ENCODE peak calls at places on chromosome 21, in ten cellular contexts. W is MCF 10A, Q is brain microvascular endothelial cell, K is ascending aorta, T is HFF-Myc, X is psoas muscle, O is endodermal cell, S is ovary, U is H1, Z is fibroblast of mammary gland. Y is an unnamed sample.

GRCh38 chr21:35138665-35139381 is 89.7 kb upstream of the RUNX1 start:
- DNase-seq in W (peak), Q (peak), K (no peak), T (no peak), X (no peak), O (no peak), S (no peak), U (no peak), Z (peak), Y (no peak)

GRCh38 chr21:44426663-44427191 is 28.6 kb upstream of the LRRC3 start:
- DNase-seq in W (no peak), Q (no peak), K (no peak), T (no peak), X (no peak), O (peak), S (no peak), U (no peak), Z (no peak), Y (no peak)

GRCh38 chr21:35479529-35479928 is 430.4 kb upstream of the RUNX1 start:
- DNase-seq in W (no peak), Q (no peak), K (no peak), T (no peak), X (no peak), O (no peak), S (no peak), U (no peak), Z (no peak), Y (no peak)

GRCh38 chr21:40047211-40047610 is 180.0 kb downstream of the PCP4 start:
- DNase-seq in W (no peak), Q (no peak), K (no peak), T (no peak), X (no peak), O (no peak), S (no peak), U (no peak), Z (no peak), Y (no peak)

GRCh38 chr21:16775056-16775455 is 737.8 kb upstream of the CXADR start:
- DNase-seq in W (no peak), Q (no peak), K (no peak), T (no peak), X (no peak), O (no peak), S (no peak), U (no peak), Z (no peak), Y (no peak)

GRCh38 chr21:35062016-35062415 is 12.9 kb upstream of the RUNX1 start:
- DNase-seq in W (no peak), Q (no peak), K (no peak), T (no peak), X (no peak), O (no peak), S (no peak), U (no peak), Z (no peak), Y (no peak)

GRCh38 chr21:27678511-27678910 is 711.6 kb upstream of the ADAMTS5 start:
- DNase-seq in W (no peak), Q (no peak), K (no peak), T (no peak), X (no peak), O (no peak), S (no peak), U (no peak), Z (no peak), Y (no peak)

GRCh38 chr21:43931454-43931853 is 66.4 kb downstream of the AGPAT3 start:
- DNase-seq in W (no peak), Q (no peak), K (no peak), T (no peak), X (no peak), O (no peak), S (no peak), U (no peak), Z (no peak), Y (no peak)

GRCh38 chr21:25079053-25079452 is 528.2 kb downstream of the MRPL39 start:
- DNase-seq in W (no peak), Q (no peak), K (no peak), T (no peak), X (no peak), O (no peak), S (no peak), U (no peak), Z (no peak), Y (no peak)

GRCh38 chr21:36104306-36105300 is 30.3 kb upstream of the CBR3 start:
- DNase-seq in W (peak), Q (peak), K (no peak), T (no peak), X (peak), O (peak), S (peak), U (peak), Z (peak), Y (no peak)

GRCh38 chr21:35559128-35559831 is 501.0 kb downstream of the SETD4 start:
- DNase-seq in W (peak), Q (peak), K (no peak), T (peak), X (no peak), O (no peak), S (no peak), U (no peak), Z (peak), Y (no peak)

GRCh38 chr21:38467911-38468310 is 30.4 kb downstream of the ERG start:
- DNase-seq in W (no peak), Q (no peak), K (no peak), T (no peak), X (no peak), O (peak), S (no peak), U (no peak), Z (no peak), Y (no peak)

GRCh38 chr21:29347274-29347681 is 48.6 kb downstream of the BACH1 start:
- DNase-seq in W (no peak), Q (no peak), K (no peak), T (no peak), X (no peak), O (no peak), S (no peak), U (no peak), Z (no peak), Y (no peak)

GRCh38 chr21:31837613-31838390 is 35.0 kb upstream of the HUNK start:
- DNase-seq in W (no peak), Q (no peak), K (no peak), T (no peak), X (no peak), O (no peak), S (no peak), U (no peak), Z (no peak), Y (no peak)

GRCh38 chr21:45145146-45145545 is 70.8 kb downstream of the ADARB1 start:
- DNase-seq in W (no peak), Q (no peak), K (no peak), T (no peak), X (no peak), O (peak), S (no peak), U (no peak), Z (no peak), Y (no peak)

GRCh38 chr21:29372063-29372802 is 73.5 kb downstream of the BACH1 start:
- DNase-seq in W (peak), Q (peak), K (no peak), T (peak), X (no peak), O (peak), S (peak), U (peak), Z (peak), Y (no peak)

GRCh38 chr21:44456915-44457736 is 1.8 kb downstream of the LRRC3 start:
- DNase-seq in W (no peak), Q (no peak), K (no peak), T (no peak), X (no peak), O (no peak), S (no peak), U (no peak), Z (no peak), Y (no peak)

GRCh38 chr21:20259035-20259867 is 739.0 kb upstream of the NCAM2 start:
- DNase-seq in W (no peak), Q (no peak), K (no peak), T (no peak), X (no peak), O (no peak), S (no peak), U (no peak), Z (no peak), Y (no peak)

GRCh38 chr21:38623552-38623951 is 125.3 kb upstream of the ERG start:
- DNase-seq in W (no peak), Q (no peak), K (no peak), T (no peak), X (no peak), O (no peak), S (no peak), U (no peak), Z (no peak), Y (no peak)

GRCh38 chr21:45015469-45015860 is 58.9 kb upstream of the ADARB1 start:
- DNase-seq in W (no peak), Q (no peak), K (peak), T (no peak), X (no peak), O (no peak), S (no peak), U (no peak), Z (no peak), Y (no peak)

GRCh38 chr21:14382486-14382834 is 486 bp downstream of the HSPA13 start:
- DNase-seq in W (peak), Q (peak), K (no peak), T (peak), X (no peak), O (no peak), S (no peak), U (no peak), Z (peak), Y (no peak)

GRCh38 chr21:25887646-25888321 is 153.0 kb downstream of the GABPA start:
- DNase-seq in W (no peak), Q (no peak), K (no peak), T (no peak), X (no peak), O (no peak), S (no peak), U (no peak), Z (no peak), Y (no peak)

GRCh38 chr21:26632691-26633090 is 59.6 kb upstream of the CYYR1 start:
- DNase-seq in W (no peak), Q (no peak), K (no peak), T (no peak), X (no peak), O (no peak), S (no peak), U (no peak), Z (no peak), Y (no peak)

GRCh38 chr21:46161180-46161799 is 5.9 kb upstream of the FTCD start:
- DNase-seq in W (no peak), Q (no peak), K (no peak), T (no peak), X (peak), O (no peak), S (no peak), U (peak), Z (no peak), Y (peak)

GRCh38 chr21:39444406-39445145 is 1.0 kb downstream of the LCA5L start:
- DNase-seq in W (peak), Q (peak), K (no peak), T (no peak), X (no peak), O (peak), S (no peak), U (no peak), Z (peak), Y (no peak)

GRCh38 chr21:37006521-37007291 is at the start of gene RIPPLY3:
- DNase-seq in W (no peak), Q (no peak), K (no peak), T (no peak), X (no peak), O (peak), S (no peak), U (peak), Z (no peak), Y (no peak)

GRCh38 chr21:43957629-43958362 is 54.3 kb upstream of the TRAPPC10 start:
- DNase-seq in W (no peak), Q (no peak), K (no peak), T (no peak), X (peak), O (no peak), S (no peak), U (no peak), Z (no peak), Y (no peak)

GRCh38 chr21:31999810-32000468 is 127.1 kb downstream of the HUNK start:
- DNase-seq in W (no peak), Q (no peak), K (no peak), T (no peak), X (no peak), O (no peak), S (no peak), U (no peak), Z (no peak), Y (no peak)

GRCh38 chr21:44970766-44971671 is 31.2 kb downstream of the SLX9 start:
- DNase-seq in W (no peak), Q (no peak), K (no peak), T (no peak), X (no peak), O (no peak), S (no peak), U (no peak), Z (no peak), Y (no peak)

GRCh38 chr21:28066051-28066450 is 926.6 kb downstream of the LTN1 start:
- DNase-seq in W (no peak), Q (no peak), K (no peak), T (no peak), X (no peak), O (no peak), S (no peak), U (no peak), Z (peak), Y (no peak)

GRCh38 chr21:28712396-28712795 is 280.3 kb downstream of the LTN1 start:
- DNase-seq in W (no peak), Q (no peak), K (no peak), T (no peak), X (no peak), O (no peak), S (no peak), U (no peak), Z (peak), Y (no peak)

GRCh38 chr21:45078877-45079281 is 4.5 kb downstream of the ADARB1 start:
- DNase-seq in W (peak), Q (peak), K (no peak), T (no peak), X (no peak), O (no peak), S (no peak), U (no peak), Z (peak), Y (no peak)

GRCh38 chr21:44898851-44899767 is 21.6 kb downstream of the ITGB2 start:
- DNase-seq in W (no peak), Q (no peak), K (no peak), T (no peak), X (peak), O (no peak), S (no peak), U (no peak), Z (no peak), Y (no peak)

GRCh38 chr21:21396424-21396823 is 398.2 kb downstream of the NCAM2 start:
- DNase-seq in W (no peak), Q (no peak), K (no peak), T (no peak), X (no peak), O (no peak), S (no peak), U (no peak), Z (no peak), Y (no peak)

GRCh38 chr21:26280715-26281310 is 110.2 kb upstream of the APP start:
- DNase-seq in W (peak), Q (no peak), K (no peak), T (peak), X (no peak), O (peak), S (no peak), U (no peak), Z (peak), Y (no peak)

GRCh38 chr21:27841084-27841483 is 874.2 kb upstream of the ADAMTS5 start:
- DNase-seq in W (no peak), Q (no peak), K (no peak), T (no peak), X (no peak), O (no peak), S (no peak), U (no peak), Z (no peak), Y (no peak)

GRCh38 chr21:15837603-15838002 is 107.8 kb downstream of the USP25 start:
- DNase-seq in W (peak), Q (no peak), K (no peak), T (no peak), X (no peak), O (no peak), S (no peak), U (no peak), Z (peak), Y (no peak)

GRCh38 chr21:22573834-22574233 is 1575.6 kb downstream of the NCAM2 start:
- DNase-seq in W (no peak), Q (no peak), K (no peak), T (no peak), X (no peak), O (no peak), S (no peak), U (no peak), Z (no peak), Y (no peak)

DNA sequence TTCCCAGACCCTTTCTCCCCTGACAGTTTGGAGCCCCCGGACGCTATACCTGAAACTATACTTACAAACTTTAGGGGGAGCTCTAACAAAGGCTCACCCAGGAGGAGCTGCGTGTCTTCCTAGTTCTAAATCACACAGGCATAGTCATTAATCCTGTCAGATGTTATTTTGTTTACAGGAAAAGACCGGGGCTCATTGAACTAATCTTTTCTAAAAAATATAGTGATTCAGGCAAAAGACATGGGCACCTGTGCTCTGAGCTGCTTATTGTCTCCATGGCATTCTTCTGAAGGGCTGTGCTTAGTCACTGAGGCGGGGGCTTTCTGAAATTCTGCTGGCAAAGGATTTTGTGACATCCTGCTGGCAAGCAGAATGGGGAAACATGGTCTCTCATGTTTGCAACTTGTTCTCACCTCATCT is 1577.0 kb downstream of the NCAM2 start:
- DNase-seq in W (peak), Q (no peak), K (no peak), T (no peak), X (no peak), O (peak), S (no peak), U (peak), Z (no peak), Y (no peak)
- TF ChIP-seq CTCF in W (peak), Q (peak), K (peak), T (no peak), X (no peak), O (peak), S (no peak), U (peak), Z (no peak), Y (no peak)

GRCh38 chr21:42503711-42504110 is 7.7 kb upstream of the RSPH1 start:
- DNase-seq in W (no peak), Q (no peak), K (no peak), T (no peak), X (no peak), O (no peak), S (no peak), U (no peak), Z (no peak), Y (no peak)
- TF ChIP-seq CTCF in W (no peak), Q (no peak), K (no peak), T (no peak), X (no peak), O (no peak), S (no peak), U (no peak), Z (no peak), Y (no peak)

DNA sequence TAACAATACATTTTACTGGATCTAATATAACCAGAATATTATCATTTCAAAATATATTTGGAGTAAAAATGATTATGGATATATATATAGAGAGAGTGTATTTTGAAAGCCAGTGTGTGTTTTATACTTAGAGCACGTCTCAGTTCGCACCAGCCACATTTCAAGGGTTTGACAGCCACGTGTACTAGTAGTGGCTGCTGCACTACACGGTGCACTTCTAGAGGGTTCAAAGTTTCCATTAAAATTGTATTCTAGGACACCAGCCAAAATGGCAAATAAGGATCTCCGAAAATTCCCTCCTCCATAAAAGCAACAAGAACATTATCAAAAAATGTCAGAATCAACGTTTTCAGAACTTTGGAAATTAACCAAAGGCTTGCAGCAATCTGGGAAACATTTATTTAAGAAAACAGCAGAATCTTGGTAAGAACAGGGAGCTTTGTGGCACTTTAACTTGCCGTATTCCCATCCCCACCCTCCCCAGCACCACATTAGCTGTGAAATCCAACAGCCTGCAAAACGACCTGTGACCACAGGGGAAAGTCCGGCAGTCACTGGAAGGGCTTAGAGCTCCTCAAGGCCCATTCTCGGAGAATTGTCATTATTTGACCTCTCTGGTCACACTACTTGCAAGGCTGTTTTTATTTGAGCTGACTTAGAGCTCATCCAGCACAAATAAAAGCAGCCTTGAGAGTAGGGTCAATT is 33.5 kb upstream of the MRPS6 start:
- DNase-seq in W (no peak), Q (no peak), K (no peak), T (no peak), X (no peak), O (peak), S (no peak), U (peak), Z (no peak), Y (no peak)
- TF ChIP-seq CTCF in W (no peak), Q (peak), K (peak), T (no peak), X (no peak), O (peak), S (no peak), U (peak), Z (no peak), Y (no peak)

DNA sequence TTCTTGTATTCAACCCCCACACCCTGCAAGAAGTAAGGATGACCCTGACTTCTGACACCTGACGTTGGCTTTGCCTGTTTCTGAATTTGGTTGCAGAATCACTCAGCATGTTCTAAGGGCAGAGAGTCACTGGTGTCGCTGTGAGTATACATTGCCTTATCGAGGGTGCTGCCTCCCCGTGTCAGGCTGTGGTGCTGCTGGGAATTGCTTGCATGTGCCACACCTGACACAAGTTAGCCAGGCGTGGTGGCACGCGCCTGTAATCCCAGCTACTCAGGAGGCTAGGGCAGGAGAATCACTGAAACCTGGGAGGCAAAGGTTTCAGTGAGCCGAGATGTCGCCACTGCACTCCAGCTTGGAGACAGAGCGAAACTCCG is 45.9 kb downstream of the WDR4 start:
- DNase-seq in W (no peak), Q (no peak), K (no peak), T (peak), X (no peak), O (peak), S (no peak), U (peak), Z (peak), Y (no peak)
- TF ChIP-seq CTCF in W (no peak), Q (peak), K (no peak), T (peak), X (no peak), O (peak), S (no peak), U (peak), Z (peak), Y (no peak)